ENCODE peak calls at places on chromosomes 1 and 21, in eight cellular contexts. One of them, this sample, is unnamed.

GRCh38 chr1:145953861-145954260 is 4.0 kb downstream of the LIX1L start:
- DNase-seq in GM23338: no peak
- DNase-seq in tibial artery: no peak
- DNase-seq in neural crest cell: no peak
- DNase-seq in foreskin fibroblast: no peak
- DNase-seq in transverse colon: no peak
- DNase-seq in AG09319: no peak
- DNase-seq in endothelial cell: no peak
- DNase-seq in this sample: no peak

GRCh38 chr1:56578963-56579875 is at the start of gene PLPP3:
- DNase-seq in AG09319: peak
- DNase-seq in transverse colon: peak
- DNase-seq in neural crest cell: peak
- DNase-seq in GM23338: peak
- DNase-seq in tibial artery: peak
- DNase-seq in foreskin fibroblast: peak
- DNase-seq in endothelial cell: peak
- DNase-seq in this sample: peak

GRCh38 chr1:207017615-207018559 is 14.7 kb downstream of the C1orf116 start:
- DNase-seq in endothelial cell: no peak
- DNase-seq in neural crest cell: no peak
- DNase-seq in tibial artery: no peak
- DNase-seq in GM23338: no peak
- DNase-seq in transverse colon: no peak
- DNase-seq in foreskin fibroblast: no peak
- DNase-seq in AG09319: no peak
- DNase-seq in this sample: no peak

GRCh38 chr1:182120411-182121258 is 59.1 kb upstream of the ZNF648 start:
- DNase-seq in neural crest cell: no peak
- DNase-seq in foreskin fibroblast: peak
- DNase-seq in endothelial cell: no peak
- DNase-seq in tibial artery: no peak
- DNase-seq in transverse colon: peak
- DNase-seq in GM23338: no peak
- DNase-seq in AG09319: peak
- DNase-seq in this sample: no peak

GRCh38 chr1:232602622-232603021 is 27.3 kb downstream of the SIPA1L2 start:
- DNase-seq in neural crest cell: no peak
- DNase-seq in tibial artery: no peak
- DNase-seq in endothelial cell: no peak
- DNase-seq in transverse colon: no peak
- DNase-seq in AG09319: no peak
- DNase-seq in foreskin fibroblast: no peak
- DNase-seq in GM23338: peak
- DNase-seq in this sample: no peak

GRCh38 chr1:200448034-200448762 is 38.4 kb upstream of the ZNF281 start:
- DNase-seq in endothelial cell: no peak
- DNase-seq in AG09319: no peak
- DNase-seq in transverse colon: no peak
- DNase-seq in neural crest cell: no peak
- DNase-seq in GM23338: no peak
- DNase-seq in foreskin fibroblast: no peak
- DNase-seq in tibial artery: no peak
- DNase-seq in this sample: no peak

GRCh38 chr1:197041486-197042353 is 25.3 kb downstream of the F13B start:
- DNase-seq in endothelial cell: no peak
- DNase-seq in AG09319: no peak
- DNase-seq in tibial artery: no peak
- DNase-seq in transverse colon: no peak
- DNase-seq in neural crest cell: no peak
- DNase-seq in foreskin fibroblast: no peak
- DNase-seq in GM23338: no peak
- DNase-seq in this sample: no peak

GRCh38 chr1:9213956-9214355 is 20.6 kb upstream of the H6PD start:
- DNase-seq in AG09319: no peak
- DNase-seq in transverse colon: no peak
- DNase-seq in neural crest cell: no peak
- DNase-seq in foreskin fibroblast: no peak
- DNase-seq in tibial artery: no peak
- DNase-seq in GM23338: no peak
- DNase-seq in endothelial cell: no peak
- DNase-seq in this sample: no peak

GRCh38 chr1:159275891-159276290 is 26.2 kb upstream of the FCER1A start:
- DNase-seq in GM23338: no peak
- DNase-seq in transverse colon: no peak
- DNase-seq in AG09319: no peak
- DNase-seq in neural crest cell: no peak
- DNase-seq in endothelial cell: no peak
- DNase-seq in tibial artery: no peak
- DNase-seq in foreskin fibroblast: no peak
- DNase-seq in this sample: no peak

GRCh38 chr1:71834570-71835441 is 447.5 kb downstream of the NEGR1 start:
- DNase-seq in foreskin fibroblast: peak
- DNase-seq in transverse colon: peak
- DNase-seq in AG09319: no peak
- DNase-seq in tibial artery: no peak
- DNase-seq in endothelial cell: no peak
- DNase-seq in neural crest cell: no peak
- DNase-seq in GM23338: no peak
- DNase-seq in this sample: no peak

GRCh38 chr1:45488978-45489377 is 2.0 kb downstream of the TESK2 start:
- DNase-seq in endothelial cell: no peak
- DNase-seq in transverse colon: no peak
- DNase-seq in foreskin fibroblast: no peak
- DNase-seq in neural crest cell: no peak
- DNase-seq in GM23338: peak
- DNase-seq in tibial artery: no peak
- DNase-seq in AG09319: no peak
- DNase-seq in this sample: no peak

GRCh38 chr1:109760581-109761226 is 3.0 kb downstream of the EPS8L3 start:
- DNase-seq in endothelial cell: no peak
- DNase-seq in GM23338: no peak
- DNase-seq in transverse colon: peak
- DNase-seq in foreskin fibroblast: no peak
- DNase-seq in tibial artery: peak
- DNase-seq in neural crest cell: no peak
- DNase-seq in AG09319: no peak
- DNase-seq in this sample: no peak

GRCh38 chr1:65165269-65166002 is 17.4 kb downstream of the AK4 start:
- DNase-seq in neural crest cell: no peak
- DNase-seq in GM23338: peak
- DNase-seq in foreskin fibroblast: no peak
- DNase-seq in endothelial cell: no peak
- DNase-seq in tibial artery: no peak
- DNase-seq in transverse colon: no peak
- DNase-seq in AG09319: no peak
- DNase-seq in this sample: no peak

GRCh38 chr1:914891-915280 is 8.8 kb upstream of the SAMD11 start:
- DNase-seq in AG09319: no peak
- DNase-seq in endothelial cell: no peak
- DNase-seq in foreskin fibroblast: no peak
- DNase-seq in GM23338: no peak
- DNase-seq in tibial artery: no peak
- DNase-seq in transverse colon: no peak
- DNase-seq in neural crest cell: no peak
- DNase-seq in this sample: no peak

GRCh38 chr1:41241748-41242644 is at the start of gene SCMH1:
- DNase-seq in transverse colon: peak
- DNase-seq in AG09319: no peak
- DNase-seq in GM23338: peak
- DNase-seq in tibial artery: peak
- DNase-seq in endothelial cell: peak
- DNase-seq in neural crest cell: peak
- DNase-seq in foreskin fibroblast: peak
- DNase-seq in this sample: no peak

GRCh38 chr1:239914827-239915231 is 176.9 kb upstream of the FMN2 start:
- DNase-seq in tibial artery: no peak
- DNase-seq in foreskin fibroblast: peak
- DNase-seq in neural crest cell: no peak
- DNase-seq in transverse colon: no peak
- DNase-seq in endothelial cell: no peak
- DNase-seq in GM23338: peak
- DNase-seq in AG09319: peak
- DNase-seq in this sample: peak

GRCh38 chr1:216847385-216848036 is 124.3 kb upstream of the ESRRG start:
- DNase-seq in foreskin fibroblast: peak
- DNase-seq in transverse colon: no peak
- DNase-seq in neural crest cell: no peak
- DNase-seq in AG09319: no peak
- DNase-seq in endothelial cell: no peak
- DNase-seq in tibial artery: no peak
- DNase-seq in GM23338: no peak
- DNase-seq in this sample: peak

DNA sequence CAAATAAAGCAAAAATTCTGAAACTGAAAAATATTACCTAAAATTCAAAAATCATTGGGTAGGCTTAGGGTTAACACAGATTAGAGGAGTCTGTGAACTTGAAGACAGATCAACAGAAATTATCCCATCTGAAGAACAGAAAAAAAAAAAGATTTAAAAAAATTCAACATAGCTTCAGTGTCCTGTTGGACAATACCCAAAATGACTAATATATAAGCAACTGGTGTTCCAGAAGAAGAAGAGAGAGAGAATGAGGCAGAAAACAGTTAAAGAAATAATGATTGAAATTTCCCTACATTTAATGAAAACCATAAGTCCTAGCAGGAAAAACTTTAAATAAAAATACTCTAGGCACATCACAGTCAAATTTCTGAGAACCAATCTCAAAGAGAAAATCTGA is 31.5 kb downstream of the TMCO1 start:
- DNase-seq in neural crest cell: no peak
- DNase-seq in endothelial cell: no peak
- DNase-seq in foreskin fibroblast: peak
- DNase-seq in tibial artery: no peak
- DNase-seq in GM23338: no peak
- DNase-seq in AG09319: no peak
- DNase-seq in transverse colon: no peak
- DNase-seq in this sample: no peak
- TF ChIP-seq CTCF in neural crest cell: no peak
- TF ChIP-seq CTCF in endothelial cell: no peak
- TF ChIP-seq CTCF in foreskin fibroblast: no peak
- TF ChIP-seq CTCF in tibial artery: no peak
- TF ChIP-seq CTCF in GM23338: no peak
- TF ChIP-seq CTCF in AG09319: no peak
- TF ChIP-seq CTCF in transverse colon: no peak
- TF ChIP-seq CTCF in this sample: no peak

DNA sequence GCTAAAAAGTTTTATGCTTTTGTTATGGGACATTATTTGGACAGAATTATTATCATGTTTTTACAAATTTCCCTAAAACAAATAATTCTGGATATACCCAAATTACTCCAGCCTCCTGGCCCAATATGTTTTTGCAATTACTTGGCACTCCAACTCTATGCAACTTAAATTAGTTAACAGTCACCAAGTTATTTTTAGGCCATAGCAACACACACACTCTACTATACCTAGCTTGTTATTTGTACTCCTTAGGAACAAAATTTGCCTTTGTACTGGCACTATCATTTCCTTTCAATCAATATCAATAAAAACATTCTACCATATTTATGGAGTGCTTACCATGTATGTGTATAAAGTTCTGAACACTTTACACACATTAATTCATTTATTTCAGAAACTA is 7.7 kb downstream of the DUSP10 start:
- DNase-seq in tibial artery: no peak
- DNase-seq in AG09319: no peak
- DNase-seq in foreskin fibroblast: no peak
- DNase-seq in neural crest cell: no peak
- DNase-seq in GM23338: no peak
- DNase-seq in transverse colon: no peak
- DNase-seq in endothelial cell: no peak
- DNase-seq in this sample: no peak
- TF ChIP-seq CTCF in tibial artery: no peak
- TF ChIP-seq CTCF in AG09319: no peak
- TF ChIP-seq CTCF in foreskin fibroblast: no peak
- TF ChIP-seq CTCF in neural crest cell: no peak
- TF ChIP-seq CTCF in GM23338: no peak
- TF ChIP-seq CTCF in transverse colon: no peak
- TF ChIP-seq CTCF in endothelial cell: no peak
- TF ChIP-seq CTCF in this sample: no peak

DNA sequence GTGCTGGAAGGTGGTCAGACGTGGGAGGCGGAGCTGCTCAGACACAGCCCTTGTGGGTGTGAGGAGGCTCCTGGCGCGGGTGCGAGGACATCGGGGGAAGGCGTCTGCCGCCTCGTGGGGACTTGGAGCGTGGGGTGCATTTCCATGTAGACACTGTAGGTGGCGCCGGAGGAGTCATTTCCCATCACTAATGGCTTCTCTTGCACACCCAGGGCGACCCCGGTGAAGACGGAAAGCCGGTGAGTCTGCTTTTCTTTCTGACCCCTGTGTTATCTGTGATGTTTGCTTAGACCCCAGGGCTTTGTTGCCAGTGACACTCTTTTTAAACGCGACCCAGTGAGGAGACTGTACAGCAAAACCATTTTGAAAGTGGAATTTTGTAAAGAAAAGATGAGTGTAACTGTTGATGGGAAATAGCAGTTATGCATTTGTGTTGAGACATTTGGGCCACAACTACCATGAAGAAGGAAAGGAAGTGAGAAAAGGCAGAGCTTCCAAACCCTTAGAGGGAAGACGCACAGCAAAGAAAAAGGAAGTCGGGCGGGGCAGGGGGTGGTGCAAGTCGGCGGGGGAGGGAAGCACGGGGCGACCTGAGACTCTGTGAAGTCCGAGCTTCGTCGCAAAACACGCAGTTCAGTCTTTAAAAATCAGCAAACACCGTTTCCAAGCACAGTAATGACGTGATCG is 64.0 kb downstream of the SLC19A1 start:
- DNase-seq in endothelial cell: peak
- DNase-seq in tibial artery: no peak
- DNase-seq in foreskin fibroblast: peak
- DNase-seq in neural crest cell: peak
- DNase-seq in transverse colon: peak
- DNase-seq in AG09319: peak
- DNase-seq in GM23338: peak
- DNase-seq in this sample: no peak
- TF ChIP-seq CTCF in endothelial cell: peak
- TF ChIP-seq CTCF in tibial artery: peak
- TF ChIP-seq CTCF in foreskin fibroblast: peak
- TF ChIP-seq CTCF in neural crest cell: peak
- TF ChIP-seq CTCF in transverse colon: peak
- TF ChIP-seq CTCF in AG09319: peak
- TF ChIP-seq CTCF in GM23338: peak
- TF ChIP-seq CTCF in this sample: peak

DNA sequence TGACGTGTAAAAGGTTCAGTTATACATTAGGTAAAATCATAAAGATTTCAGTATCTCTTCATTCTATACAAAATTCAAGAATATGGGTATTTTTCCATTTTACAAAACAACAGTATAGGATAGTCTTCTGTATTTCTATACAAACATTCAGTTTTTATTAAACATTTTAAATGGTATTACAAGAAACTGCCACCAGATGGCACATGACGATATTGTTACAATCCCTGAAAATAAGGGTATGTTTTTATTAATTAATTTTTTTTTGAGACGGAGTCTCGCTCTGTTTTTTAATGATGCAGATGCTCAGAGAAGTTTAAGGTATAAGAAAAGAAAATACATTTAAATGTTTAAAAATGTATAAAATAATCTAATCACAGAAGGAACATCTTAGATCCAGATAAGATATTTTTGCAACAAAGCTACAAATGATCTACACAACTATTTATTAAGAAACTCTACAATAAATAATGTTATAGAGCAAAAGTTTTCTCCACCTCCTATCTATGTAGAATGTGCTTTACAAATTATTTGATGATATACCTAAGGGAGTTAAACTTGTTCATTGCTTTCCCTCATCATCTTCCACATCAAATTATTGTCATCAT is 23.5 kb upstream of the RSBN1 start:
- DNase-seq in tibial artery: no peak
- DNase-seq in GM23338: peak
- DNase-seq in endothelial cell: no peak
- DNase-seq in transverse colon: no peak
- DNase-seq in neural crest cell: no peak
- DNase-seq in foreskin fibroblast: peak
- DNase-seq in AG09319: no peak
- DNase-seq in this sample: no peak
- TF ChIP-seq CTCF in tibial artery: peak
- TF ChIP-seq CTCF in GM23338: peak
- TF ChIP-seq CTCF in endothelial cell: peak
- TF ChIP-seq CTCF in transverse colon: peak
- TF ChIP-seq CTCF in neural crest cell: peak
- TF ChIP-seq CTCF in foreskin fibroblast: peak
- TF ChIP-seq CTCF in AG09319: peak
- TF ChIP-seq CTCF in this sample: peak